ENCODE peak calls at places on chromosomes 16 and 17, in nine cellular contexts. O is substantia nigra; G is central memory CD8-positive, alpha-beta T cell; N is stomach; U is activated naive CD4-positive, alpha-beta T cell treated with Interleukin-2 at 50 U/mL for 16 hours; K is NB4; W is RPMI7951; I is activated T-cell treated with anti-CD3 and anti-CD28 coated beads, Interleukin-2, amount 50 U/mL, for 72 hours; Z is sigmoid colon. P is an unnamed sample.

GRCh38 chr17:77365584-77366186 is 224.9 kb downstream of the SEC14L1 start:
- DNase-seq in O (peak), G (no peak), N (peak), U (no peak), K (peak), W (peak), I (no peak), Z (peak), P (peak)

GRCh38 chr16:11356573-11357331 is 11.5 kb downstream of the RMI2 start:
- DNase-seq in O (no peak), G (no peak), N (peak), U (peak), K (peak), W (peak), I (peak), Z (peak), P (peak)

GRCh38 chr17:81731271-81731670 is 19.2 kb downstream of the SLC25A10 start:
- DNase-seq in O (no peak), G (no peak), N (no peak), U (no peak), K (peak), W (peak), I (no peak), Z (no peak), P (no peak)

GRCh38 chr17:2197271-2197670 is 106.3 kb downstream of the SMG6 start:
- DNase-seq in O (no peak), G (no peak), N (no peak), U (no peak), K (no peak), W (no peak), I (no peak), Z (no peak), P (no peak)

GRCh38 chr17:43720311-43721060 is 38.1 kb downstream of the SOST start:
- DNase-seq in O (no peak), G (peak), N (peak), U (peak), K (peak), W (peak), I (peak), Z (peak), P (peak)

GRCh38 chr17:10620823-10621222 is 36.3 kb downstream of the MYH3 start:
- DNase-seq in O (no peak), G (no peak), N (no peak), U (no peak), K (no peak), W (no peak), I (no peak), Z (no peak), P (no peak)

GRCh38 chr17:34487616-34488015 is 91.8 kb upstream of the TMEM132E start:
- DNase-seq in O (no peak), G (no peak), N (no peak), U (no peak), K (no peak), W (no peak), I (no peak), Z (no peak), P (no peak)

GRCh38 chr17:47952181-47953021 is 5.3 kb downstream of the PRR15L start:
- DNase-seq in O (no peak), G (no peak), N (peak), U (no peak), K (no peak), W (no peak), I (no peak), Z (no peak), P (no peak)

GRCh38 chr16:81496742-81497141 is 52.1 kb downstream of the CMIP start:
- DNase-seq in O (no peak), G (no peak), N (no peak), U (no peak), K (no peak), W (no peak), I (no peak), Z (no peak), P (no peak)

GRCh38 chr17:39754958-39755549 is 17.3 kb downstream of the GRB7 start:
- DNase-seq in O (no peak), G (no peak), N (no peak), U (no peak), K (peak), W (no peak), I (no peak), Z (peak), P (no peak)

GRCh38 chr17:79607941-79608728 is 2.7 kb downstream of the RBFOX3 start:
- DNase-seq in O (no peak), G (no peak), N (no peak), U (no peak), K (peak), W (peak), I (peak), Z (peak), P (peak)

GRCh38 chr17:64767269-64767997 is 105.3 kb upstream of the SMURF2 start:
- DNase-seq in O (no peak), G (no peak), N (no peak), U (no peak), K (no peak), W (no peak), I (no peak), Z (no peak), P (no peak)

GRCh38 chr16:2770057-2770780 is 6.9 kb downstream of the ELOB start:
- DNase-seq in O (no peak), G (no peak), N (no peak), U (no peak), K (peak), W (no peak), I (no peak), Z (no peak), P (no peak)

GRCh38 chr17:32877164-32877764 is 340 bp upstream of the MYO1D start:
- DNase-seq in O (no peak), G (peak), N (peak), U (peak), K (peak), W (peak), I (peak), Z (peak), P (peak)

GRCh38 chr16:21994856-21995465 is 6.0 kb downstream of the PDZD9 start:
- DNase-seq in O (no peak), G (no peak), N (no peak), U (no peak), K (peak), W (no peak), I (no peak), Z (no peak), P (no peak)

GRCh38 chr17:27631409-27631755 is 394 bp downstream of the LGALS9 start:
- DNase-seq in O (no peak), G (no peak), N (no peak), U (no peak), K (peak), W (no peak), I (no peak), Z (no peak), P (no peak)

GRCh38 chr16:70561623-70562022 is 38.0 kb downstream of the SF3B3 start:
- DNase-seq in O (no peak), G (no peak), N (no peak), U (no peak), K (no peak), W (no peak), I (no peak), Z (no peak), P (no peak)

GRCh38 chr16:71902656-71903365 is 7.5 kb downstream of the IST1 start:
- DNase-seq in O (no peak), G (no peak), N (no peak), U (no peak), K (no peak), W (no peak), I (no peak), Z (no peak), P (no peak)

GRCh38 chr17:62791235-62792121 is 16.6 kb downstream of the MARCHF10 start:
- DNase-seq in O (no peak), G (no peak), N (no peak), U (no peak), K (no peak), W (peak), I (no peak), Z (no peak), P (no peak)

GRCh38 chr17:61411944-61412859 is 12.6 kb downstream of the TBX2 start:
- DNase-seq in O (no peak), G (peak), N (peak), U (peak), K (peak), W (peak), I (peak), Z (peak), P (peak)

GRCh38 chr17:75473246-75473645 is 16.8 kb downstream of the TMEM94 start:
- DNase-seq in O (no peak), G (no peak), N (no peak), U (no peak), K (peak), W (peak), I (no peak), Z (no peak), P (no peak)

GRCh38 chr17:60305141-60305540 is 86.8 kb downstream of the USP32 start:
- DNase-seq in O (no peak), G (no peak), N (no peak), U (peak), K (peak), W (peak), I (no peak), Z (no peak), P (no peak)

GRCh38 chr17:82936768-82937171 is 96.9 kb upstream of the ZNF750 start:
- DNase-seq in O (no peak), G (no peak), N (peak), U (no peak), K (no peak), W (no peak), I (no peak), Z (peak), P (peak)

GRCh38 chr17:49926886-49927285 is 42.1 kb upstream of the DLX4 start:
- DNase-seq in O (no peak), G (no peak), N (no peak), U (no peak), K (no peak), W (peak), I (no peak), Z (no peak), P (peak)

GRCh38 chr16:17372383-17372782 is 98.4 kb downstream of the XYLT1 start:
- DNase-seq in O (no peak), G (no peak), N (no peak), U (no peak), K (peak), W (no peak), I (no peak), Z (no peak), P (no peak)

GRCh38 chr16:89570342-89570923 is 5.1 kb upstream of the CPNE7 start:
- DNase-seq in O (no peak), G (no peak), N (no peak), U (no peak), K (no peak), W (no peak), I (no peak), Z (no peak), P (no peak)

GRCh38 chr16:84663433-84664101 is 15.3 kb downstream of the KLHL36 start:
- DNase-seq in O (no peak), G (no peak), N (no peak), U (no peak), K (peak), W (no peak), I (no peak), Z (no peak), P (no peak)

GRCh38 chr17:61309857-61310256 is 89.8 kb upstream of the TBX2 start:
- DNase-seq in O (no peak), G (no peak), N (no peak), U (no peak), K (no peak), W (peak), I (no peak), Z (no peak), P (no peak)

GRCh38 chr16:13453938-13454553 is 465.9 kb upstream of the ERCC4 start:
- DNase-seq in O (no peak), G (no peak), N (peak), U (no peak), K (peak), W (peak), I (peak), Z (no peak), P (no peak)

GRCh38 chr17:77106874-77107358 is 33.9 kb upstream of the SEC14L1 start:
- DNase-seq in O (no peak), G (no peak), N (no peak), U (peak), K (no peak), W (no peak), I (no peak), Z (no peak), P (no peak)

GRCh38 chr17:61463068-61463980 is 11.1 kb downstream of the TBX4 start:
- DNase-seq in O (no peak), G (no peak), N (no peak), U (no peak), K (no peak), W (no peak), I (no peak), Z (peak), P (no peak)

GRCh38 chr16:69017036-69017783 is 88.2 kb upstream of the HAS3 start:
- DNase-seq in O (no peak), G (no peak), N (no peak), U (no peak), K (peak), W (peak), I (no peak), Z (no peak), P (no peak)

GRCh38 chr17:27376637-27377547 is 79.4 kb upstream of the KSR1 start:
- DNase-seq in O (no peak), G (no peak), N (no peak), U (no peak), K (no peak), W (peak), I (no peak), Z (peak), P (no peak)

GRCh38 chr17:73304971-73305786 is 6.6 kb downstream of the CDC42EP4 start:
- DNase-seq in O (no peak), G (no peak), N (peak), U (no peak), K (no peak), W (peak), I (no peak), Z (peak), P (peak)

GRCh38 chr17:54153423-54153822 is 330.7 kb downstream of the KIF2B start:
- DNase-seq in O (no peak), G (no peak), N (no peak), U (no peak), K (no peak), W (no peak), I (no peak), Z (no peak), P (no peak)

GRCh38 chr17:8359769-8360168 is 16.7 kb downstream of the KRABD2 start:
- DNase-seq in O (no peak), G (no peak), N (no peak), U (no peak), K (no peak), W (peak), I (no peak), Z (no peak), P (peak)

GRCh38 chr17:64358261-64358788 is 32.3 kb downstream of the PECAM1 start:
- DNase-seq in O (no peak), G (no peak), N (no peak), U (no peak), K (no peak), W (peak), I (no peak), Z (peak), P (no peak)

GRCh38 chr16:78325532-78325931 is 226.1 kb downstream of the WWOX start:
- DNase-seq in O (no peak), G (no peak), N (no peak), U (no peak), K (no peak), W (no peak), I (no peak), Z (no peak), P (no peak)

GRCh38 chr16:89366561-89367537 is 123.5 kb downstream of the ANKRD11 start:
- DNase-seq in O (no peak), G (no peak), N (no peak), U (no peak), K (no peak), W (no peak), I (no peak), Z (no peak), P (no peak)

P was measured in heart right ventricle.